ENCODE peak calls at places on chromosomes 6 and 20, in six cellular contexts. Z is osteocyte, H is upper lobe of right lung, U is A172, R is HEK293T, Q is iris pigment epithelial cell. W is an unnamed sample.

GRCh38 chr20:38446441-38447209 is 11.5 kb upstream of the SNHG17 start:
- DNase-seq in R (peak), Q (peak), U (peak), H (peak), Z (peak), W (peak)

GRCh38 chr20:47274449-47275108 is 81.9 kb downstream of the ZMYND8 start:
- DNase-seq in U (peak), R (no peak), Z (no peak), H (no peak), Q (peak), W (no peak)

GRCh38 chr6:168239374-168239773 is 80.2 kb downstream of the DACT2 start:
- DNase-seq in Z (no peak), Q (no peak), H (no peak), U (peak), R (no peak), W (no peak)

GRCh38 chr6:113495521-113495920 is 361.6 kb upstream of the MARCKS start:
- DNase-seq in Q (peak), U (peak), H (no peak), R (no peak), Z (no peak), W (no peak)

GRCh38 chr6:83615025-83615999 is 93.6 kb downstream of the SNAP91 start:
- DNase-seq in U (peak), R (peak), Q (peak), H (no peak), Z (no peak), W (peak)

GRCh38 chr6:161443868-161444267 is 170.0 kb upstream of the AGPAT4 start:
- DNase-seq in Z (no peak), R (peak), U (peak), Q (no peak), H (no peak), W (no peak)

GRCh38 chr6:119562168-119562567 is 212.6 kb upstream of the MAN1A1 start:
- DNase-seq in R (no peak), H (no peak), Q (no peak), U (no peak), Z (no peak), W (no peak)

GRCh38 chr6:81752084-81752968 is at the start of gene TENT5A:
- DNase-seq in U (peak), H (peak), R (peak), Z (peak), Q (peak), W (no peak)

GRCh38 chr6:150334790-150335783 is 33.7 kb upstream of the IYD start:
- DNase-seq in Q (peak), H (no peak), U (peak), R (peak), Z (no peak), W (peak)

GRCh38 chr6:17519120-17519519 is 81.0 kb upstream of the FAM8A1 start:
- DNase-seq in H (no peak), R (no peak), Q (no peak), U (no peak), Z (no peak), W (no peak)

GRCh38 chr6:28710466-28711191 is 184.9 kb downstream of the GPX5 start:
- DNase-seq in Z (no peak), R (peak), Q (peak), U (peak), H (no peak), W (no peak)

GRCh38 chr6:110813813-110814487 is 1.3 kb downstream of the CDK19 start:
- DNase-seq in U (peak), R (no peak), Q (no peak), Z (no peak), H (no peak), W (no peak)

GRCh38 chr20:1336699-1337387 is 7.9 kb upstream of the SDCBP2 start:
- DNase-seq in U (no peak), R (no peak), Q (peak), H (peak), Z (peak), W (peak)

GRCh38 chr6:6583836-6584235 is 4.7 kb upstream of the LY86 start:
- DNase-seq in R (no peak), H (no peak), U (no peak), Z (no peak), Q (no peak), W (peak)

GRCh38 chr20:35883778-35884540 is 70.3 kb downstream of the SCAND1 start:
- DNase-seq in Z (peak), R (peak), U (peak), Q (peak), H (peak), W (peak)

GRCh38 chr6:106360410-106360988 is at the start of gene CRYBG1:
- DNase-seq in Z (peak), Q (no peak), H (peak), U (peak), R (peak), W (no peak)

GRCh38 chr6:104182811-104183210 is 676.9 kb downstream of the HACE1 start:
- DNase-seq in R (no peak), H (no peak), Q (peak), U (no peak), Z (no peak), W (no peak)

GRCh38 chr20:63653974-63654680 is 903 bp upstream of the STMN3 start:
- DNase-seq in H (no peak), Q (no peak), R (no peak), Z (no peak), U (no peak), W (peak)

GRCh38 chr6:1890071-1890470 is 280.4 kb downstream of the FOXC1 start:
- DNase-seq in Q (peak), R (no peak), H (no peak), U (peak), Z (no peak), W (no peak)

GRCh38 chr20:49685809-49686208 is 27.9 kb downstream of the B4GALT5 start:
- DNase-seq in U (peak), Q (peak), H (no peak), R (no peak), Z (no peak), W (no peak)

GRCh38 chr20:61875221-61875885 is 190.3 kb downstream of the TAF4 start:
- DNase-seq in U (no peak), R (no peak), Z (no peak), Q (no peak), H (no peak), W (no peak)

GRCh38 chr6:158124288-158124687 is 43.8 kb downstream of the SERAC1 start:
- DNase-seq in Q (no peak), R (no peak), H (no peak), U (no peak), Z (no peak), W (no peak)

GRCh38 chr6:96832780-96833179 is 4.5 kb downstream of the GPR63 start:
- DNase-seq in H (no peak), U (no peak), Z (no peak), Q (no peak), R (no peak), W (no peak)

W was measured in DND-41.